ENCODE peak calls at places on chromosome 22, in six cellular contexts. One of them, this sample, is unnamed.

GRCh38 chr22:21444701-21445436 is 22.3 kb upstream of the TMEM191C start:
- DNase-seq in GM20000: no peak
- DNase-seq in RWPE1: no peak
- DNase-seq in left ventricle myocardium inferior: no peak
- DNase-seq in midbrain: no peak
- DNase-seq in ovary: no peak
- DNase-seq in this sample: peak

GRCh38 chr22:37943471-37944198 is 9.8 kb downstream of the C22orf23 start:
- DNase-seq in midbrain: no peak
- DNase-seq in RWPE1: no peak
- DNase-seq in left ventricle myocardium inferior: no peak
- DNase-seq in GM20000: no peak
- DNase-seq in ovary: no peak
- DNase-seq in this sample: no peak

GRCh38 chr22:44131989-44132685 is 48.6 kb upstream of the PARVG start:
- DNase-seq in GM20000: no peak
- DNase-seq in left ventricle myocardium inferior: no peak
- DNase-seq in ovary: no peak
- DNase-seq in midbrain: no peak
- DNase-seq in RWPE1: no peak
- DNase-seq in this sample: no peak

GRCh38 chr22:29266564-29267461 is 968 bp downstream of the RHBDD3 start:
- DNase-seq in ovary: no peak
- DNase-seq in midbrain: no peak
- DNase-seq in left ventricle myocardium inferior: no peak
- DNase-seq in GM20000: no peak
- DNase-seq in RWPE1: no peak
- DNase-seq in this sample: no peak

GRCh38 chr22:44914026-44914721 is 95.6 kb downstream of the PHF21B start:
- DNase-seq in GM20000: no peak
- DNase-seq in ovary: no peak
- DNase-seq in RWPE1: no peak
- DNase-seq in midbrain: no peak
- DNase-seq in left ventricle myocardium inferior: peak
- DNase-seq in this sample: no peak

GRCh38 chr22:19043111-19044085 is 78.8 kb downstream of the DGCR2 start:
- DNase-seq in GM20000: no peak
- DNase-seq in midbrain: no peak
- DNase-seq in ovary: no peak
- DNase-seq in left ventricle myocardium inferior: no peak
- DNase-seq in RWPE1: no peak
- DNase-seq in this sample: no peak

GRCh38 chr22:19930537-19931486 is 10.8 kb upstream of the COMT start:
- DNase-seq in midbrain: no peak
- DNase-seq in GM20000: no peak
- DNase-seq in RWPE1: no peak
- DNase-seq in ovary: no peak
- DNase-seq in left ventricle myocardium inferior: no peak
- DNase-seq in this sample: no peak

GRCh38 chr22:44318751-44319150 is 6.0 kb upstream of the SHISAL1 start:
- DNase-seq in GM20000: no peak
- DNase-seq in RWPE1: no peak
- DNase-seq in ovary: no peak
- DNase-seq in midbrain: no peak
- DNase-seq in left ventricle myocardium inferior: no peak
- DNase-seq in this sample: no peak

GRCh38 chr22:49365910-49366309 is 461.8 kb downstream of the BRD1 start:
- DNase-seq in RWPE1: no peak
- DNase-seq in ovary: no peak
- DNase-seq in midbrain: no peak
- DNase-seq in left ventricle myocardium inferior: no peak
- DNase-seq in GM20000: no peak
- DNase-seq in this sample: no peak

GRCh38 chr22:29742319-29742718 is 22.5 kb downstream of the CABP7 start:
- DNase-seq in RWPE1: no peak
- DNase-seq in ovary: no peak
- DNase-seq in GM20000: no peak
- DNase-seq in left ventricle myocardium inferior: no peak
- DNase-seq in midbrain: no peak
- DNase-seq in this sample: no peak

This sample was measured in psoas muscle.